ENCODE peak calls at places on chromosomes 1 and 21, in seven cellular contexts. V is SK-N-SH, D is cardiac muscle cell, H is tibial artery, P is breast epithelium, B is Peyer's patch, T is astrocyte of the spinal cord. Q is an unnamed sample.

GRCh38 chr1:15417365-15417934 is 7.8 kb downstream of the EFHD2 start:
- DNase-seq in V (peak), D (no peak), H (no peak), P (no peak), B (peak), T (peak), Q (peak)

GRCh38 chr21:15667010-15667409 is 62.8 kb upstream of the USP25 start:
- DNase-seq in V (no peak), D (no peak), H (no peak), P (no peak), B (no peak), T (peak), Q (no peak)

GRCh38 chr1:245512980-245513578 is 358.3 kb downstream of the KIF26B start:
- DNase-seq in V (peak), D (peak), H (no peak), P (no peak), B (no peak), T (no peak), Q (peak)

GRCh38 chr1:230826166-230826875 is 42.0 kb downstream of the C1orf198 start:
- DNase-seq in V (no peak), D (no peak), H (no peak), P (no peak), B (no peak), T (no peak), Q (no peak)

GRCh38 chr1:231023150-231023549 is 16.9 kb downstream of the FAM89A start:
- DNase-seq in V (no peak), D (no peak), H (no peak), P (no peak), B (no peak), T (no peak), Q (no peak)

GRCh38 chr21:44896561-44897286 is 23.2 kb upstream of the PTTG1IP start:
- DNase-seq in V (no peak), D (no peak), H (no peak), P (no peak), B (no peak), T (no peak), Q (no peak)

GRCh38 chr1:20035114-20035513 is 34.9 kb upstream of the PLA2G5 start:
- DNase-seq in V (no peak), D (no peak), H (no peak), P (no peak), B (no peak), T (no peak), Q (no peak)

GRCh38 chr1:30340934-30341333 is 382.5 kb downstream of the MATN1 start:
- DNase-seq in V (no peak), D (no peak), H (no peak), P (no peak), B (no peak), T (no peak), Q (no peak)

GRCh38 chr1:98102369-98103030 is 181.7 kb upstream of the DPYD start:
- DNase-seq in V (no peak), D (no peak), H (no peak), P (no peak), B (no peak), T (peak), Q (no peak)

GRCh38 chr1:94281361-94282142 is 44.2 kb upstream of the ARHGAP29 start:
- DNase-seq in V (peak), D (peak), H (no peak), P (no peak), B (no peak), T (no peak), Q (no peak)

GRCh38 chr1:34360574-34360973 is 183.9 kb downstream of the C1orf94 start:
- DNase-seq in V (no peak), D (no peak), H (no peak), P (no peak), B (no peak), T (no peak), Q (peak)

GRCh38 chr1:63774617-63775417 is 1.0 kb downstream of the ROR1 start:
- DNase-seq in V (peak), D (peak), H (peak), P (peak), B (peak), T (peak), Q (peak)

GRCh38 chr1:226125831-226126230 is 60.7 kb downstream of the ACBD3 start:
- DNase-seq in V (peak), D (no peak), H (peak), P (no peak), B (no peak), T (no peak), Q (no peak)

GRCh38 chr1:150161747-150162581 is 12.2 kb downstream of the PLEKHO1 start:
- DNase-seq in V (no peak), D (peak), H (no peak), P (no peak), B (no peak), T (peak), Q (no peak)

GRCh38 chr21:15138475-15138874 is 73.7 kb upstream of the NRIP1 start:
- DNase-seq in V (no peak), D (no peak), H (no peak), P (no peak), B (no peak), T (no peak), Q (no peak)

GRCh38 chr21:31557421-31557955 is 102.0 kb upstream of the SOD1 start:
- DNase-seq in V (peak), D (peak), H (no peak), P (no peak), B (no peak), T (no peak), Q (no peak)

GRCh38 chr1:104878203-104878911 is 1128.7 kb downstream of the AMY1C start:
- DNase-seq in V (no peak), D (peak), H (no peak), P (no peak), B (no peak), T (no peak), Q (no peak)

GRCh38 chr1:228830185-228830953 is 95.1 kb downstream of the RHOU start:
- DNase-seq in V (no peak), D (no peak), H (no peak), P (peak), B (no peak), T (no peak), Q (no peak)

GRCh38 chr1:94620345-94621031 is 78.9 kb upstream of the F3 start:
- DNase-seq in V (no peak), D (no peak), H (no peak), P (peak), B (no peak), T (no peak), Q (no peak)

GRCh38 chr1:230130172-230130944 is 63.3 kb downstream of the GALNT2 start:
- DNase-seq in V (no peak), D (peak), H (no peak), P (no peak), B (no peak), T (no peak), Q (no peak)

GRCh38 chr21:30227633-30228404 is 11.9 kb upstream of the CLDN8 start:
- DNase-seq in V (no peak), D (no peak), H (no peak), P (peak), B (no peak), T (peak), Q (no peak)

GRCh38 chr21:44283953-44284352 is 1.7 kb upstream of the AIRE start:
- DNase-seq in V (no peak), D (no peak), H (no peak), P (no peak), B (no peak), T (no peak), Q (no peak)

GRCh38 chr1:208024406-208024805 is 113.5 kb upstream of the CD34 start:
- DNase-seq in V (no peak), D (no peak), H (no peak), P (no peak), B (no peak), T (no peak), Q (no peak)

GRCh38 chr1:3998086-3998485 is 98.0 kb upstream of the C1orf174 start:
- DNase-seq in V (no peak), D (no peak), H (no peak), P (no peak), B (no peak), T (no peak), Q (no peak)

GRCh38 chr1:38047603-38048146 is 1.1 kb upstream of the POU3F1 start:
- DNase-seq in V (no peak), D (peak), H (no peak), P (no peak), B (no peak), T (peak), Q (no peak)

GRCh38 chr1:54161495-54162168 is 8.8 kb upstream of the CDCP2 start:
- DNase-seq in V (no peak), D (no peak), H (no peak), P (no peak), B (no peak), T (no peak), Q (no peak)

GRCh38 chr21:33230518-33231324 is 983 bp downstream of the IFNAR2 start:
- DNase-seq in V (peak), D (peak), H (peak), P (peak), B (peak), T (peak), Q (no peak)

GRCh38 chr1:84772428-84772943 is 82.2 kb upstream of the SSX2IP start:
- DNase-seq in V (peak), D (peak), H (peak), P (peak), B (peak), T (peak), Q (peak)

GRCh38 chr1:44108241-44108640 is 10.4 kb upstream of the KLF17 start:
- DNase-seq in V (no peak), D (no peak), H (no peak), P (no peak), B (no peak), T (peak), Q (no peak)

GRCh38 chr1:44100183-44100582 is 18.4 kb upstream of the KLF17 start:
- DNase-seq in V (no peak), D (no peak), H (no peak), P (no peak), B (no peak), T (no peak), Q (no peak)

GRCh38 chr1:44101356-44101755 is 17.3 kb upstream of the KLF17 start:
- DNase-seq in V (no peak), D (no peak), H (no peak), P (no peak), B (no peak), T (no peak), Q (no peak)

GRCh38 chr1:44105810-44106209 is 12.8 kb upstream of the KLF17 start:
- DNase-seq in V (no peak), D (no peak), H (no peak), P (no peak), B (no peak), T (no peak), Q (no peak)

GRCh38 chr1:44103270-44104131 is 15.1 kb upstream of the KLF17 start:
- DNase-seq in V (no peak), D (peak), H (no peak), P (no peak), B (no peak), T (no peak), Q (no peak)
- TF ChIP-seq CTCF in V (peak), D (no peak), H (no peak), P (no peak), B (no peak), T (peak), Q (no peak)

GRCh38 chr1:244150665-244151064 is 99.6 kb downstream of the ZBTB18 start:
- DNase-seq in V (no peak), D (no peak), H (no peak), P (no peak), B (no peak), T (no peak), Q (no peak)
- TF ChIP-seq CTCF in V (no peak), D (no peak), H (no peak), P (no peak), B (no peak), T (no peak), Q (no peak)

GRCh38 chr1:70324683-70325082 is 29.8 kb downstream of the ANKRD13C start:
- DNase-seq in V (no peak), D (no peak), H (no peak), P (no peak), B (no peak), T (no peak), Q (no peak)
- TF ChIP-seq CTCF in V (peak), D (no peak), H (no peak), P (no peak), B (no peak), T (no peak), Q (no peak)

GRCh38 chr1:66168467-66168887 is 365.5 kb upstream of the SGIP1 start:
- DNase-seq in V (no peak), D (no peak), H (no peak), P (no peak), B (no peak), T (peak), Q (no peak)
- TF ChIP-seq CTCF in V (no peak), D (no peak), H (no peak), P (no peak), B (no peak), T (no peak), Q (no peak)

DNA sequence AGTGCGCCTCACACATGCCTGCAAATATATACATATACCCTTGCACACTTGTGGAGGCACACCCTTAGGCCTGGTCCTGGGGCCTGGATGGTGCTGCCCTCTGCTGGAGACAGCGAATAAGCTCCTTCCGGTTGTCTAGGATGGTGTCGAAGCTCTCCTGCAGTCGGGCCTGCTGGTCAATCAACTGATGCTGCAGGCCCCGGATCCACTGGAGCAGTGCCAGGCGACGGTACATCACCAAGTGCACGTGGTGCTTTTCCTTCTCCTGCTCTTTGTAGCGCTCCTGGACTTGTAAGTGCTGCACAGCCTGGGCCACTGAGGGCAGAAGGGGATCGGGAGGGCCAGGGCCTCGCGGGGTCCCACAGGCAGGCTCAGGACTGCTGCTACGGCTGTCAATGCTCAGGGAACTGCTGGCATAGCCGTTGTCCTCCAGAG is 3.1 kb downstream of the C1orf216 start:
- DNase-seq in V (peak), D (peak), H (peak), P (no peak), B (peak), T (peak), Q (peak)
- TF ChIP-seq CTCF in V (peak), D (peak), H (peak), P (peak), B (peak), T (peak), Q (peak)